ENCODE peak calls at places on chromosome 2, in five cellular contexts. One of them, this sample, is unnamed.

GRCh38 chr2:28134262-28134812 is 243.8 kb downstream of the BABAM2 start:
- DNase-seq in SK-N-SH: no peak
- DNase-seq in K562: no peak
- DNase-seq in H1: no peak
- DNase-seq in GM12878: no peak
- DNase-seq in this sample: no peak

GRCh38 chr2:26582890-26583289 is 58.3 kb downstream of the CIB4 start:
- DNase-seq in SK-N-SH: peak
- DNase-seq in K562: no peak
- DNase-seq in H1: no peak
- DNase-seq in GM12878: no peak
- DNase-seq in this sample: no peak

GRCh38 chr2:85437488-85438290 is 19.2 kb downstream of the SH2D6 start:
- DNase-seq in SK-N-SH: peak
- DNase-seq in K562: peak
- DNase-seq in H1: no peak
- DNase-seq in GM12878: no peak
- DNase-seq in this sample: no peak

GRCh38 chr2:27071990-27072830 is 756 bp upstream of the OST4 start:
- DNase-seq in SK-N-SH: peak
- DNase-seq in K562: peak
- DNase-seq in H1: no peak
- DNase-seq in GM12878: no peak
- DNase-seq in this sample: no peak

GRCh38 chr2:234960091-234961088 is 8.6 kb downstream of the SH3BP4 start:
- DNase-seq in SK-N-SH: no peak
- DNase-seq in K562: no peak
- DNase-seq in H1: no peak
- DNase-seq in GM12878: no peak
- DNase-seq in this sample: no peak

GRCh38 chr2:231940795-231941194 is 14.6 kb upstream of the NPPC start:
- DNase-seq in SK-N-SH: no peak
- DNase-seq in K562: no peak
- DNase-seq in H1: no peak
- DNase-seq in GM12878: no peak
- DNase-seq in this sample: no peak

GRCh38 chr2:159290289-159290907 is 3.9 kb upstream of the WDSUB1 start:
- DNase-seq in SK-N-SH: peak
- DNase-seq in K562: no peak
- DNase-seq in H1: no peak
- DNase-seq in GM12878: no peak
- DNase-seq in this sample: peak

GRCh38 chr2:85255813-85256581 is 71.8 kb downstream of the TGOLN2 start:
- DNase-seq in SK-N-SH: peak
- DNase-seq in K562: no peak
- DNase-seq in H1: no peak
- DNase-seq in GM12878: no peak
- DNase-seq in this sample: peak

GRCh38 chr2:160224060-160224459 is 24.0 kb upstream of the ITGB6 start:
- DNase-seq in SK-N-SH: no peak
- DNase-seq in K562: peak
- DNase-seq in H1: no peak
- DNase-seq in GM12878: peak
- DNase-seq in this sample: peak

GRCh38 chr2:142031656-142032055 is 99.2 kb downstream of the LRP1B start:
- DNase-seq in SK-N-SH: no peak
- DNase-seq in K562: no peak
- DNase-seq in H1: no peak
- DNase-seq in GM12878: no peak
- DNase-seq in this sample: no peak

GRCh38 chr2:28209312-28209711 is 183.3 kb upstream of the FOSL2 start:
- DNase-seq in SK-N-SH: no peak
- DNase-seq in K562: no peak
- DNase-seq in H1: no peak
- DNase-seq in GM12878: no peak
- DNase-seq in this sample: no peak

DNA sequence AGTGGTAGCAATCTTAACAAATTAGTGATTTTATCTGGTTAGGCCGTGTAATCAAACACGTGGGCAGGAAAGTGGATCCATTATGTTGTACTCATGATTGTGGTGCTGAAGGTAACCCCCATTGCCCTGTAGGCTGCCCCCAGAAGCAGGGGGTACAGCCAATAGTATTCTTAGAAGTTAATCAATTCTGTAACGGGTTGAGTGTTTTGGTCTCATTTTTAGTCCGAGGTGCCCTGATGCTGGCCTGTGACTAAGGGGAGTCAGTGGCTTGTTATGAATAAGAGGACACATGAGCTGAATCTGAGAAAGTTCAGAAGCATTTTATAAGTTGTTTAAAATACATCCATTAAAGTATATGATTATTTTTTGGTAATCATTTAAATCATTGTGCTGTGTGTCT is 8.6 kb downstream of the EPAS1 start:
- DNase-seq in SK-N-SH: no peak
- DNase-seq in K562: no peak
- DNase-seq in H1: no peak
- DNase-seq in GM12878: no peak
- DNase-seq in this sample: no peak
- H3K27ac ChIP-seq in SK-N-SH: no peak
- H3K27ac ChIP-seq in K562: no peak
- H3K27ac ChIP-seq in H1: no peak
- H3K27ac ChIP-seq in GM12878: no peak
- H3K27ac ChIP-seq in this sample: peak

DNA sequence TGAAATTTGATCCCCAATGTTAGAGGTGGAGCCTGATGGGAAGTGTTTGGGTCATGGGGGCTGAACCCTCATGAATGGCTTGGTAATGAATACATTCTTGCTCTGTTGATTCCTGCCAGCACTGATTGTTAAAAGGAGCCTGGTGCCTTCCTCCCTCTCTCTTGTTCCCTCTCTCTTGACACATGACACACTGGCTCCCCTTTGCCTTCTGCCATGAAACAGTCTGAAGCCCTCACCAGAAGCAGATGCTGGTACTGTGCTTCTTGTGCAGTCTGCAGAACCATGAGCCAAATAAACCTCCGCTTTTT is 30.6 kb upstream of the EPC2 start:
- DNase-seq in SK-N-SH: no peak
- DNase-seq in K562: no peak
- DNase-seq in H1: no peak
- DNase-seq in GM12878: no peak
- DNase-seq in this sample: no peak
- TF ChIP-seq TAF1 in SK-N-SH: no peak
- TF ChIP-seq TAF1 in K562: no peak
- TF ChIP-seq TAF1 in H1: no peak
- TF ChIP-seq TAF1 in GM12878: no peak
- TF ChIP-seq TAF1 in this sample: no peak

GRCh38 chr2:19086351-19086750 is 272.1 kb downstream of the OSR1 start:
- DNase-seq in SK-N-SH: no peak
- DNase-seq in K562: no peak
- DNase-seq in H1: no peak
- DNase-seq in GM12878: no peak
- DNase-seq in this sample: no peak
- H3K27ac ChIP-seq in SK-N-SH: no peak
- H3K27ac ChIP-seq in K562: no peak
- H3K27ac ChIP-seq in H1: peak
- H3K27ac ChIP-seq in GM12878: no peak
- H3K27ac ChIP-seq in this sample: no peak

GRCh38 chr2:33730193-33730592 is 131.1 kb upstream of the FAM98A start:
- DNase-seq in SK-N-SH: no peak
- DNase-seq in K562: no peak
- DNase-seq in H1: no peak
- DNase-seq in GM12878: no peak
- DNase-seq in this sample: no peak

GRCh38 chr2:33727361-33728032 is 128.4 kb upstream of the FAM98A start:
- DNase-seq in SK-N-SH: no peak
- DNase-seq in K562: no peak
- DNase-seq in H1: no peak
- DNase-seq in GM12878: no peak
- DNase-seq in this sample: no peak

GRCh38 chr2:33726415-33726814 is 127.3 kb upstream of the FAM98A start:
- DNase-seq in SK-N-SH: no peak
- DNase-seq in K562: peak
- DNase-seq in H1: no peak
- DNase-seq in GM12878: no peak
- DNase-seq in this sample: no peak

GRCh38 chr2:33729353-33729752 is 130.3 kb upstream of the FAM98A start:
- DNase-seq in SK-N-SH: no peak
- DNase-seq in K562: no peak
- DNase-seq in H1: no peak
- DNase-seq in GM12878: no peak
- DNase-seq in this sample: no peak

DNA sequence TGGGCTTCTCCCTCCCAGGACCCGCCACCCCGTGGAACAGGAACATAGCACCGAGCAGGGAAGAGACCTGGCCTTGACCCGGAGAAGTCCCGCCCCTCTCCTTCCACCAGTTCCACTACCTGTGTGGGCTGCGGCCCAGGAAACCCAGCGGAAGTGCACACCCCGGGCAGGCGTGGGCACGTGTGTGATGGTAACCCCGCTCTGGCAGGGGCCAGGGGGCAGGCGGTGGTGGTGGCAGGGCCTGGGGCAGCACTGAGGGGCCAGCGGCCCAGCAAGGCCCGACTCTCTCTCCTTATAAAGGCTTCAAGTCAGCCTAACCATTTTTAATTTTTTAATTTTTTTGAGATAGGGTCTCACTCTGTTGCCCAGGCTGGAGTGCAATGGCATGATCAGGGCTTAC is 129.0 kb upstream of the FAM98A start:
- DNase-seq in SK-N-SH: no peak
- DNase-seq in K562: no peak
- DNase-seq in H1: no peak
- DNase-seq in GM12878: no peak
- DNase-seq in this sample: no peak
- TF ChIP-seq TAF1 in SK-N-SH: no peak
- TF ChIP-seq TAF1 in K562: no peak
- TF ChIP-seq TAF1 in H1: no peak
- TF ChIP-seq TAF1 in GM12878: no peak
- TF ChIP-seq TAF1 in this sample: no peak

GRCh38 chr2:188600536-188601210 is 309.0 kb downstream of the GULP1 start:
- DNase-seq in SK-N-SH: no peak
- DNase-seq in K562: no peak
- DNase-seq in H1: no peak
- DNase-seq in GM12878: no peak
- DNase-seq in this sample: no peak
- H3K27ac ChIP-seq in SK-N-SH: no peak
- H3K27ac ChIP-seq in K562: no peak
- H3K27ac ChIP-seq in H1: no peak
- H3K27ac ChIP-seq in GM12878: no peak
- H3K27ac ChIP-seq in this sample: no peak

GRCh38 chr2:145379934-145380333 is 860.0 kb upstream of the ZEB2 start:
- DNase-seq in SK-N-SH: no peak
- DNase-seq in K562: no peak
- DNase-seq in H1: no peak
- DNase-seq in GM12878: no peak
- DNase-seq in this sample: no peak

GRCh38 chr2:145383961-145384360 is 864.0 kb upstream of the ZEB2 start:
- DNase-seq in SK-N-SH: no peak
- DNase-seq in K562: no peak
- DNase-seq in H1: no peak
- DNase-seq in GM12878: no peak
- DNase-seq in this sample: no peak

GRCh38 chr2:145380436-145381017 is 860.6 kb upstream of the ZEB2 start:
- DNase-seq in SK-N-SH: no peak
- DNase-seq in K562: no peak
- DNase-seq in H1: no peak
- DNase-seq in GM12878: no peak
- DNase-seq in this sample: no peak
- TF ChIP-seq TAF1 in SK-N-SH: no peak
- TF ChIP-seq TAF1 in K562: no peak
- TF ChIP-seq TAF1 in H1: no peak
- TF ChIP-seq TAF1 in GM12878: no peak
- TF ChIP-seq TAF1 in this sample: no peak

GRCh38 chr2:172836386-172837200 is 100.9 kb downstream of the RAPGEF4 start:
- DNase-seq in SK-N-SH: no peak
- DNase-seq in K562: peak
- DNase-seq in H1: no peak
- DNase-seq in GM12878: no peak
- DNase-seq in this sample: no peak
- H3K27ac ChIP-seq in SK-N-SH: peak
- H3K27ac ChIP-seq in K562: no peak
- H3K27ac ChIP-seq in H1: no peak
- H3K27ac ChIP-seq in GM12878: no peak
- H3K27ac ChIP-seq in this sample: no peak

DNA sequence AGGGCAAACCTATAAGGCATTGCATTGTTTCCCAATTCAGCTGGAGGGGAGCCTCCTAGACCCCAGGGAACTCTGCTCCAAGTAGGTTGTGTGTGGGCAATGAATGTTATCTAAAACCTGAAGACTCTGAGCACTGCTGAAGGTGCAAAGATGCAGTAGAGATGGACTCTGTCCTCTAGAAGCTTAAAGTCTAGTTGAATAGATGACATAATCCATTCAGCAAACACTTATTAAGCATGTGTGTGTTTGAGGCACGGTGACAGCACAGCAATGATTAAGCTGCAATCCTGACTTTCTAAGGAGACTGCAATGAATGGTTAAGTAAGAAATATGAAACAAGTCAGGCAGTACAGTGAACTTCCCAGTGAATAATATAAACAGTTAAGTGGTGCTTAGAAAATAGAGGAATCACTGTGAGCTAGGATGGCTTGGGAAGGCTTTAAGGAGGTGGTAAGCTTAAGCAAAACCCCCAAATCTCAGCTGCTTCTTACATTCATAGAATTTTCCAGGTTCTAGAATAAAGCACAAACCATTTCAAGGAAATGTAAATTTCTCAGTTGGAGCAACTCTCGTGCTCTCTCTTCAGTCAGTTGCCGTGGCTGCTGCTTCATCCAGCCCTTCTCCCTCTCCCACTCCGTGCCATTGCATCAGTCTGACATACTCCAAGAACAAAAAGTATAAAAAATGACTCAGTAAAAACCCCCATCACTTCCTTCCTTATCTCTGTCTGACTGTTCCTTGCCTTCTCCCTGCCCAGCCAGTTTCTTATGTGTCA is 19.1 kb downstream of the MXD1 start:
- DNase-seq in SK-N-SH: no peak
- DNase-seq in K562: peak
- DNase-seq in H1: no peak
- DNase-seq in GM12878: no peak
- DNase-seq in this sample: peak
- TF ChIP-seq TAF1 in SK-N-SH: no peak
- TF ChIP-seq TAF1 in K562: no peak
- TF ChIP-seq TAF1 in H1: no peak
- TF ChIP-seq TAF1 in GM12878: no peak
- TF ChIP-seq TAF1 in this sample: no peak

GRCh38 chr2:105865222-105865913 is 120.7 kb downstream of the NCK2 start:
- DNase-seq in SK-N-SH: no peak
- DNase-seq in K562: no peak
- DNase-seq in H1: no peak
- DNase-seq in GM12878: no peak
- DNase-seq in this sample: no peak
- H3K27ac ChIP-seq in SK-N-SH: no peak
- H3K27ac ChIP-seq in K562: no peak
- H3K27ac ChIP-seq in H1: no peak
- H3K27ac ChIP-seq in GM12878: no peak
- H3K27ac ChIP-seq in this sample: no peak

DNA sequence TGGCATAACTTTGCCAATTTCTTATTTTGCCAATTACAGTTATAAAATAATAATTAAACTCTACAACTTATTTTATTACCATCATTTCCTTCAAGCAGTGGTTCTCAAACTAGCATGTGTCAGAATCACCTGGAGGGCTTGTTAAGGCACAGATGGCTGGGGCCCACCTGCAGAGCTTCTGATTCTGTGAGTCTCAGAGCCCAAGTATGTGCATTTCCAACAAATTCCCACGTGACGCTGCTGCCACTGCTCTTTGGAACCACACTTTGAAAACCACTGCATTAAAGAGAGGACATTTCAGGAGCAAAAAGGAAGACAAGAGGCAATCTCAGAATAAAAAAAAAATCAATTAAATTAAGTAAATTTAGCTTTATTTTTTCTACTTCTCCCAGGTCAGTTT is 94.0 kb upstream of the HNRNPA3 start:
- DNase-seq in SK-N-SH: no peak
- DNase-seq in K562: no peak
- DNase-seq in H1: peak
- DNase-seq in GM12878: no peak
- DNase-seq in this sample: no peak
- TF ChIP-seq TAF1 in SK-N-SH: no peak
- TF ChIP-seq TAF1 in K562: no peak
- TF ChIP-seq TAF1 in H1: no peak
- TF ChIP-seq TAF1 in GM12878: no peak
- TF ChIP-seq TAF1 in this sample: no peak

This sample was measured in HepG2.